ENCODE peak calls at places on chromosomes 2 and 18, in ten cellular contexts. L is MCF 10A; S is activated CD8-positive, alpha-beta T cell treated with anti-CD3 and anti-CD28 coated beads for 36 hours; D is progenitor cell of endocrine pancreas; V is body of pancreas; H is Calu3; C is tibial nerve; X is AG09309; M is OCI-LY7; K is BE2C. P is an unnamed sample.

GRCh38 chr2:237299897-237300296 is 114.1 kb downstream of the COL6A3 start:
- DNase-seq in X (peak; percentile 99), L (peak; percentile 93), S (no peak), M (no peak), K (no peak), D (no peak), C (no peak), H (no peak), V (no peak), P (peak; percentile 96)

GRCh38 chr2:203527719-203528118 is 7.4 kb downstream of the RAPH1 start:
- DNase-seq in D (no peak), K (no peak), H (no peak), S (no peak), X (no peak), L (no peak), M (no peak), V (no peak), C (no peak), P (no peak)

GRCh38 chr2:1738646-1739302 is 5.5 kb downstream of the PXDN start:
- DNase-seq in H (no peak), V (no peak), L (no peak), D (no peak), S (no peak), X (no peak), K (no peak), M (no peak), C (no peak), P (no peak)

GRCh38 chr2:9018534-9018933 is 15.1 kb upstream of the MBOAT2 start:
- DNase-seq in K (no peak), C (no peak), M (no peak), H (no peak), X (no peak), L (no peak), V (no peak), D (no peak), S (no peak), P (no peak)

GRCh38 chr2:10228611-10229365 is 73.9 kb upstream of the HPCAL1 start:
- DNase-seq in L (no peak), C (no peak), S (no peak), M (no peak), X (no peak), D (peak; percentile 42), K (no peak), H (no peak), V (peak; percentile 53), P (no peak)

GRCh38 chr18:62318613-62319012 is 6.5 kb upstream of the TNFRSF11A start:
- DNase-seq in D (no peak), M (no peak), S (no peak), H (no peak), V (no peak), L (no peak), C (no peak), X (no peak), K (no peak), P (no peak)

GRCh38 chr2:19916385-19916784 is 14.6 kb upstream of the TTC32 start:
- DNase-seq in V (no peak), S (no peak), D (no peak), L (no peak), M (no peak), C (no peak), K (no peak), H (no peak), X (no peak), P (no peak)

GRCh38 chr18:64097497-64097896 is 51.4 kb downstream of the LINC00305 start:
- DNase-seq in X (no peak), M (no peak), K (no peak), V (no peak), C (no peak), L (no peak), D (no peak), S (no peak), H (no peak), P (peak; percentile 65)

GRCh38 chr2:118319271-118319684 is 231.0 kb downstream of the INSIG2 start:
- DNase-seq in D (no peak), K (no peak), X (no peak), S (no peak), L (no peak), M (no peak), V (no peak), C (no peak), H (no peak), P (no peak)

GRCh38 chr2:172050506-172051125 is 34.7 kb upstream of the DLX1 start:
- DNase-seq in K (no peak), D (no peak), M (no peak), X (no peak), V (no peak), L (no peak), C (no peak), H (no peak), S (no peak), P (peak; percentile 16)

GRCh38 chr2:222862068-222862914 is 1.5 kb downstream of the ACSL3 start:
- DNase-seq in K (no peak), C (no peak), D (no peak), H (peak; percentile 7), S (no peak), X (no peak), V (no peak), L (peak; percentile 50), M (peak; percentile 13), P (peak; percentile 78)

GRCh38 chr18:74708169-74708568 is 110.5 kb downstream of the ZNF407 start:
- DNase-seq in M (no peak), S (no peak), K (no peak), L (no peak), C (no peak), D (no peak), V (no peak), X (no peak), H (no peak), P (no peak)

GRCh38 chr2:105768961-105769452 is 24.3 kb downstream of the NCK2 start:
- DNase-seq in D (no peak), H (no peak), M (peak; percentile 41), S (no peak), K (no peak), L (no peak), C (no peak), X (peak; percentile 25), V (no peak), P (no peak)

GRCh38 chr18:31274915-31275314 is 43.0 kb upstream of the DSG1 start:
- DNase-seq in V (peak; percentile 22), L (peak; percentile 99), S (no peak), M (no peak), X (no peak), K (no peak), D (no peak), H (peak; percentile 66), C (peak; percentile 62), P (peak; percentile 74)

GRCh38 chr2:218357194-218358177 is 829 bp downstream of the CATIP start:
- DNase-seq in L (no peak), D (no peak), H (no peak), V (no peak), K (no peak), S (no peak), M (no peak), X (no peak), C (no peak), P (peak; percentile 45)

GRCh38 chr2:85255813-85256581 is 71.8 kb downstream of the TGOLN2 start:
- DNase-seq in D (peak; percentile 76), K (no peak), C (no peak), M (no peak), H (peak; percentile 69), S (no peak), L (no peak), X (no peak), V (peak; percentile 37), P (peak; percentile 47)

GRCh38 chr2:45578056-45578843 is 32.8 kb downstream of the SRBD1 start:
- DNase-seq in V (no peak), X (no peak), H (no peak), K (peak; percentile 48), S (peak; percentile 46), M (peak; percentile 43), D (no peak), C (no peak), L (peak; percentile 43), P (peak; percentile 76)
- TF ChIP-seq CTCF in V (no peak), X (peak; percentile 51), H (no peak), K (peak; percentile 78), S (peak; percentile 67), M (peak; percentile 80), D (peak; percentile 32), C (no peak), L (no peak), P (peak; percentile 65)

DNA sequence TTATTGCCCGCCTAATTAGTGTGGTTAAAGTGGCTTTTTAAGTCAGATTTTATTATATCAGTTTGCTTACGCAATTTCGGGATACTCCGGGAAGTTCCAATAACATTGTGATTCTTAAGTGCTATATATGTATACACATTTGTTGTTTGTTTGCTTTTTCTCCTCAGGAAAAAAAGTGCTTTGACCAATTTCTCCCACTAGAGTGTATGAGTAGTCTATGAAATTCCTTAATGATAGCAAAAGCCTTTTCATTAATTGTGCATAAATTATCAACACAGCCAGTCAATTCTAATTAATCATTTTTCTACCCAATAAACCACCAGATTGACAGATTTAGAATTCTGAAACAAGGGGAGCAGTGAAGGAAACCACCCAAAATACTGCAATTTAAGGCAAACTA is 172.2 kb downstream of the DPP10 start:
- DNase-seq in D (no peak), L (no peak), H (no peak), V (no peak), X (no peak), M (no peak), K (no peak), C (no peak), S (no peak), P (no peak)
- TF ChIP-seq CTCF in D (no peak), L (no peak), H (no peak), V (no peak), X (no peak), M (no peak), K (no peak), C (no peak), S (no peak), P (no peak)

GRCh38 chr18:24443870-24444269 is 16.6 kb upstream of the HRH4 start:
- DNase-seq in V (no peak), S (no peak), M (no peak), L (no peak), D (no peak), H (no peak), C (no peak), K (no peak), X (no peak), P (no peak)

GRCh38 chr18:24446453-24446852 is 14.0 kb upstream of the HRH4 start:
- DNase-seq in V (no peak), L (no peak), H (no peak), C (no peak), K (no peak), S (no peak), D (no peak), M (no peak), X (no peak), P (no peak)

GRCh38 chr18:24447961-24448360 is 12.5 kb upstream of the HRH4 start:
- DNase-seq in K (no peak), H (no peak), C (no peak), L (no peak), X (no peak), D (no peak), V (no peak), M (no peak), S (no peak), P (no peak)

GRCh38 chr18:24446953-24447537 is 13.4 kb upstream of the HRH4 start:
- DNase-seq in L (no peak), V (no peak), D (no peak), M (peak; percentile 3), K (no peak), C (no peak), S (no peak), X (no peak), H (no peak), P (peak; percentile 37)
- TF ChIP-seq CTCF in L (no peak), V (no peak), D (no peak), M (peak; percentile 49), K (no peak), C (no peak), S (no peak), X (peak; percentile 21), H (no peak), P (peak; percentile 43)

GRCh38 chr2:199471443-199472057 is 13.8 kb upstream of the SATB2 start:
- DNase-seq in X (no peak), L (peak; percentile 43), D (peak; percentile 83), H (peak; percentile 51), V (peak; percentile 75), K (peak; percentile 85), C (no peak), M (peak; percentile 42), S (peak; percentile 40), P (peak; percentile 42)
- TF ChIP-seq CTCF in X (peak; percentile 78), L (peak; percentile 44), D (peak; percentile 88), H (peak; percentile 53), V (peak; percentile 63), K (peak; percentile 75), C (peak; percentile 53), M (peak; percentile 80), S (peak; percentile 39), P (peak; percentile 72)

P was measured in choroid plexus epithelial cell.